ENCODE peak calls at places on chromosome 13, in eight cellular contexts. P is central memory CD4-positive, alpha-beta T cell; G is activated CD4-positive, alpha-beta T cell treated with anti-CD3 and anti-CD28 coated beads for 48 hours; B is T-helper 17 cell; Z is ovary; W is C1 segment of cervical spinal cord; J is transverse colon; S is stimulated activated CD4-positive, alpha-beta T cell treated with anti-CD3 and anti-CD28 coated beads, Interleukin-2, amount 100 ng/mL, for 24 hours. I is an unnamed sample.

GRCh38 chr13:98332691-98333090 is 155.6 kb upstream of the RNF113B start:
- DNase-seq in G (no peak), S (no peak), B (no peak), Z (no peak), P (no peak), J (no peak), W (no peak), I (no peak)

GRCh38 chr13:45782327-45783045 is 69.1 kb downstream of the SIAH3 start:
- DNase-seq in J (no peak), B (no peak), W (no peak), P (no peak), Z (no peak), S (no peak), G (no peak), I (no peak)

GRCh38 chr13:42708391-42708790 is 73.0 kb upstream of the FAM216B start:
- DNase-seq in S (no peak), J (no peak), W (no peak), Z (no peak), B (no peak), P (no peak), G (no peak), I (no peak)

GRCh38 chr13:113013303-113013702 is 44.3 kb downstream of the MCF2L start:
- DNase-seq in Z (no peak), W (no peak), G (no peak), P (no peak), S (no peak), B (no peak), J (no peak), I (no peak)

GRCh38 chr13:30021611-30022010 is 171.2 kb upstream of the UBL3 start:
- DNase-seq in G (no peak), J (no peak), Z (no peak), P (no peak), W (no peak), B (no peak), S (no peak), I (no peak)

GRCh38 chr13:91207261-91207660 is 140.2 kb upstream of the MIR17HG start:
- DNase-seq in G (no peak), W (no peak), P (no peak), Z (no peak), B (no peak), J (no peak), S (no peak), I (no peak)

GRCh38 chr13:23899555-23899954 is 2.3 kb upstream of the C1QTNF9B start:
- DNase-seq in W (no peak), Z (peak), G (peak), B (no peak), P (peak), J (no peak), S (peak), I (peak)

GRCh38 chr13:65472336-65472735 is 1757.8 kb downstream of the PCDH9 start:
- DNase-seq in S (no peak), J (no peak), G (no peak), P (no peak), B (no peak), Z (no peak), W (no peak), I (no peak)

GRCh38 chr13:45534604-45535003 is 69.9 kb downstream of the COG3 start:
- DNase-seq in B (no peak), W (no peak), G (no peak), Z (no peak), J (no peak), P (no peak), S (no peak), I (no peak)

I was measured in midbrain.